ENCODE peak calls at places on chromosomes 3 and 15, in four cellular contexts. C is K562, G is IMR-90, I is GM12878. L is an unnamed sample.

GRCh38 chr3:23547905-23548304 is 257.9 kb upstream of the UBE2E1 start:
- DNase-seq in I (no peak), C (no peak), G (peak; percentile 40), L (no peak)

GRCh38 chr15:63332367-63333078 is 49.1 kb downstream of the CA12 start:
- DNase-seq in C (no peak), G (peak; percentile 96), I (no peak), L (peak; percentile 76)

GRCh38 chr3:123286308-123287023 is 84.7 kb downstream of the SEC22A start:
- DNase-seq in I (no peak), G (peak; percentile 68), C (peak; percentile 67), L (peak; percentile 81)

GRCh38 chr3:46130631-46131310 is 77.3 kb downstream of the CCR1 start:
- DNase-seq in C (no peak), G (no peak), I (no peak), L (no peak)

GRCh38 chr3:40588406-40588805 is 63.6 kb downstream of the ZNF621 start:
- DNase-seq in I (no peak), G (no peak), C (no peak), L (no peak)

GRCh38 chr3:119657887-119658702 is 2.3 kb downstream of the POPDC2 start:
- DNase-seq in G (no peak), I (no peak), C (peak; percentile 41), L (no peak)

GRCh38 chr3:128875556-128876120 is 3.8 kb upstream of the ACAD9 start:
- DNase-seq in C (peak; percentile 66), G (no peak), I (no peak), L (peak; percentile 42)

GRCh38 chr3:69009559-69010410 is 3.7 kb downstream of the EOGT start:
- DNase-seq in C (no peak), G (peak; percentile 92), I (no peak), L (no peak)

GRCh38 chr15:67142142-67143092 is 77.0 kb downstream of the SMAD3 start:
- DNase-seq in G (peak; percentile 81), C (no peak), I (no peak), L (peak; percentile 71)

GRCh38 chr3:41362638-41363559 is 163.6 kb downstream of the CTNNB1 start:
- DNase-seq in C (no peak), I (no peak), G (no peak), L (no peak)

GRCh38 chr3:22475665-22476064 is 724.7 kb upstream of the ZNF385D start:
- DNase-seq in G (no peak), I (no peak), C (no peak), L (no peak)

GRCh38 chr3:111072016-111072891 is 638 bp downstream of the NECTIN3 start:
- DNase-seq in C (no peak), I (no peak), G (peak; percentile 25), L (peak; percentile 7)

GRCh38 chr3:141644931-141645330 is 93.2 kb upstream of the RNF7 start:
- DNase-seq in I (no peak), G (peak; percentile 51), C (peak; percentile 82), L (peak; percentile 70)

GRCh38 chr3:36876181-36876936 is 68.5 kb downstream of the TRANK1 start:
- DNase-seq in C (peak; percentile 14), I (peak; percentile 89), G (no peak), L (no peak)

GRCh38 chr15:80251505-80252280 is at the start of gene CTXND1:
- DNase-seq in G (no peak), C (no peak), I (no peak), L (no peak)

GRCh38 chr3:125160911-125161371 is 51.6 kb downstream of the SLC12A8 start:
- DNase-seq in G (peak; percentile 62), C (no peak), I (no peak), L (no peak)

GRCh38 chr3:189937302-189938255 is 183.1 kb downstream of the P3H2 start:
- DNase-seq in C (no peak), I (no peak), G (peak; percentile 92), L (peak; percentile 88)

GRCh38 chr3:128203171-128203570 is 49.9 kb downstream of the EEFSEC start:
- DNase-seq in I (no peak), G (no peak), C (no peak), L (no peak)

GRCh38 chr3:127077068-127077467 is 94.2 kb downstream of the PLXNA1 start:
- DNase-seq in C (no peak), G (no peak), I (no peak), L (no peak)

GRCh38 chr3:36969540-36970432 is 23.1 kb downstream of the EPM2AIP1 start:
- DNase-seq in C (peak; percentile 99), G (peak; percentile 93), I (peak; percentile 80), L (peak; percentile 46)

GRCh38 chr3:16570113-16570512 is 35.1 kb downstream of the DAZL start:
- DNase-seq in I (no peak), G (no peak), C (no peak), L (no peak)

GRCh38 chr3:42668793-42669217 is 15.3 kb downstream of the ZBTB47 start:
- DNase-seq in C (no peak), I (no peak), G (no peak), L (no peak)

GRCh38 chr15:58597943-58598828 is 151.3 kb downstream of the ADAM10 start:
- DNase-seq in I (no peak), G (no peak), C (no peak), L (no peak)

GRCh38 chr3:146966124-146966523 is 361.0 kb upstream of the PLSCR5 start:
- DNase-seq in C (no peak), G (no peak), I (no peak), L (no peak)

GRCh38 chr3:187983484-187984124 is 170.4 kb upstream of the LPP start:
- DNase-seq in C (no peak), G (no peak), I (no peak), L (no peak)

GRCh38 chr3:183745300-183746098 is 47.9 kb downstream of the YEATS2 start:
- DNase-seq in I (no peak), C (no peak), G (peak; percentile 38), L (no peak)

GRCh38 chr3:161854232-161854771 is 357.7 kb downstream of the OTOL1 start:
- DNase-seq in G (peak; percentile 70), C (peak; percentile 25), I (no peak), L (peak; percentile 73)

GRCh38 chr3:143139786-143140185 is 20.2 kb downstream of the CHST2 start:
- DNase-seq in C (no peak), I (no peak), G (peak; percentile 25), L (peak; percentile 49)

GRCh38 chr3:71064288-71064975 is 519.1 kb downstream of the FOXP1 start:
- DNase-seq in G (peak; percentile 68), C (peak; percentile 40), I (no peak), L (peak; percentile 10)

GRCh38 chr3:101725192-101725889 is 927 bp downstream of the CEP97 start:
- DNase-seq in G (peak; percentile 5), C (peak; percentile 46), I (no peak), L (peak; percentile 8)

GRCh38 chr3:146390967-146391366 is 78.4 kb downstream of the PLSCR2 start:
- DNase-seq in I (no peak), G (peak; percentile 91), C (no peak), L (no peak)

GRCh38 chr15:60070838-60071493 is 66.9 kb downstream of the FOXB1 start:
- DNase-seq in C (no peak), I (no peak), G (peak; percentile 82), L (peak; percentile 19)

GRCh38 chr3:129502641-129503386 is 25.6 kb upstream of the RHO start:
- DNase-seq in C (no peak), I (no peak), G (no peak), L (no peak)

DNA sequence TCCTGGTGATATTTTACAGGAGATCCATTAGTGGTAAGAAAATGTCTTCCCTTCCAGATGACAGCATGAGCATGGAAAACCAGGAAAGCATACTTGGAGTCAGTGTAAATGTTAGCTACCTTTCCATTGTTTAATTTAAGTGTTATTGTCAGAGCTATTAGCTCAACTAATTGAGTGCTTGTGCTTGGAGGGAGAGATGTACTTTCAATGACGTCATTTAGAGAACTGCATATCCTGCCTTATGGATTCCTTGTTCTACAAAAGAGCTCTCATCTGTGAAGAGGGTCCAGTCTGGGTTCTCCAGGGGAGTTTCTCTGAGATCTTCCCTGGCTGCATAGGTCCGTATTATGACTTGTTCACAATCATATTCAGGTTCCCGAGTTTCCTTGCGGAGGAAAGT is 687.2 kb downstream of the TBL1XR1 start:
- DNase-seq in G (no peak), I (no peak), C (no peak), L (no peak)
- TF ChIP-seq ELK1 in G (no peak), I (no peak), C (no peak), L (no peak)

DNA sequence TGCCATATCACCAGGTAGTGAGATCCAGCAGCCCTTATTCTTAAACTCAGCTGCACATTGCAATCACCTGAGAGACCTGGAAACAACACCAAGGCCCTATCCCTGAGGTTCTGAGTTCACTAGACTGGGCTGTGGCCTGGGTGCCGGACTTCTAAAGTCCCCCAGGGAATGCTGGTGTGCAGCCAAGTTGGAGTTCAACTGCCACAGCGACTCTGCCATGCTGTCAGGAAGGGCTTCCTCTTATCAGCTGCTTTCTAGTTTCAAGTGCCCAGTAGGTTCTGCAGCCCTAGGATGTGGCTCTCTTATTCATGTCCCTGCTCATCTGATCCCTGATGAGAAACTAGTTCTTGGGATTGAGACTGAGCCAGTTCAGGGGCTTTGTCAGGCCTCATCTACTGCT is 47.8 kb downstream of the ACAA1 start:
- DNase-seq in I (no peak), G (no peak), C (no peak), L (no peak)
- TF ChIP-seq ELK1 in I (no peak), G (no peak), C (no peak), L (no peak)

GRCh38 chr15:50414624-50415023 is 9.6 kb upstream of the USP8 start:
- DNase-seq in I (no peak), C (peak; percentile 24), G (no peak), L (no peak)

GRCh38 chr15:50416920-50417319 is 7.3 kb upstream of the USP8 start:
- DNase-seq in G (no peak), C (no peak), I (no peak), L (no peak)

GRCh38 chr15:50418041-50418583 is 6.1 kb upstream of the USP8 start:
- DNase-seq in I (no peak), G (no peak), C (peak; percentile 36), L (no peak)

GRCh38 chr15:50411870-50412269 is 12.3 kb upstream of the USP8 start:
- DNase-seq in C (no peak), G (no peak), I (no peak), L (no peak)

GRCh38 chr15:50415752-50416404 is 8.3 kb upstream of the USP8 start:
- DNase-seq in I (no peak), C (peak; percentile 25), G (peak; percentile 37), L (peak; percentile 47)
- TF ChIP-seq ELK1 in I (no peak), C (no peak), G (no peak), L (no peak)

DNA sequence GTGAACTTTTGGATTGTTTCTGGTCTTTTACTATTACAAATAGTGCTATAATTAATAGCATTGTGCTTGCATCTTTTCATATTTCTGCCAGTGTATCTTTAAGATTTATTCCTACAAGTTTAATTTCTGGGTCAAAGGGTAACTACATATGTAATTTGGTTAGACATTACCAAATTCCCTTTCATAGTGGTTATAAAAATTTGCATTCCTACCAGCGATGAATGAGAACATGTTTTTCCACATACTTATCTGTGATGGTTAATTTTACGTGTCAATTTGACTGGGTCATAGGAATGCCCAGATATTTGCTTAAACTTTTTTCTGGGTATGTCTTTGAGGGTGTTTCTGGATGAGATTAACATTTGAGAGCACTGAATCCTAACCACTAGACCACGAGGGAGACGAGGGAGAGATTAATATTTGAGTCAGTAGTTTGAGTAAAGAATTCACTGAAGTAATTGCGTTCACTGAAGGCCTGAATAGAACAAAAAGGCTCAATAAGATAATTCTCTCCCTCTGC is 132.3 kb upstream of the NEO1 start:
- DNase-seq in G (no peak), I (no peak), C (no peak), L (no peak)
- TF ChIP-seq ELK1 in G (no peak), I (no peak), C (no peak), L (no peak)